ENCODE peak calls at places on chromosomes 12 and 14, in seven cellular contexts. One of them, this sample, is unnamed.
A peak's percentile ranks its signal among the peaks of the same experiment; 100 is the strongest.

GRCh38 chr14:101102875-101103274 is 199.4 kb upstream of the RTL1 start:
- DNase-seq in ascending aorta: no peak
- DNase-seq in neural progenitor cell: no peak
- DNase-seq in adipocyte: no peak
- DNase-seq in CD8-positive, alpha-beta memory T cell: no peak
- DNase-seq in cardiac muscle cell: no peak
- DNase-seq in pancreas: no peak
- DNase-seq in this sample: no peak

GRCh38 chr14:91068642-91069041 is 8.2 kb upstream of the RPS6KA5 start:
- DNase-seq in ascending aorta: no peak
- DNase-seq in cardiac muscle cell: peak; percentile 10
- DNase-seq in pancreas: no peak
- DNase-seq in neural progenitor cell: no peak
- DNase-seq in adipocyte: no peak
- DNase-seq in CD8-positive, alpha-beta memory T cell: no peak
- DNase-seq in this sample: no peak

GRCh38 chr12:52528641-52529143 is 8.5 kb upstream of the KRT5 start:
- DNase-seq in CD8-positive, alpha-beta memory T cell: no peak
- DNase-seq in ascending aorta: no peak
- DNase-seq in adipocyte: no peak
- DNase-seq in cardiac muscle cell: no peak
- DNase-seq in pancreas: peak; percentile 63
- DNase-seq in neural progenitor cell: no peak
- DNase-seq in this sample: no peak

GRCh38 chr12:103978384-103978982 is 12.8 kb downstream of the TDG start:
- DNase-seq in pancreas: no peak
- DNase-seq in adipocyte: no peak
- DNase-seq in ascending aorta: no peak
- DNase-seq in CD8-positive, alpha-beta memory T cell: no peak
- DNase-seq in neural progenitor cell: no peak
- DNase-seq in cardiac muscle cell: no peak
- DNase-seq in this sample: no peak

GRCh38 chr12:30154996-30155730 is 371.4 kb upstream of the TMTC1 start:
- DNase-seq in ascending aorta: no peak
- DNase-seq in adipocyte: peak; percentile 11
- DNase-seq in neural progenitor cell: no peak
- DNase-seq in cardiac muscle cell: peak; percentile 61
- DNase-seq in CD8-positive, alpha-beta memory T cell: no peak
- DNase-seq in pancreas: no peak
- DNase-seq in this sample: no peak

GRCh38 chr12:70744133-70744532 is 106.9 kb upstream of the PTPRB start:
- DNase-seq in adipocyte: no peak
- DNase-seq in pancreas: no peak
- DNase-seq in ascending aorta: no peak
- DNase-seq in CD8-positive, alpha-beta memory T cell: no peak
- DNase-seq in neural progenitor cell: no peak
- DNase-seq in cardiac muscle cell: peak; percentile 7
- DNase-seq in this sample: no peak

GRCh38 chr12:104219908-104220404 is 4.4 kb downstream of the TXNRD1 start:
- DNase-seq in pancreas: peak; percentile 9
- DNase-seq in adipocyte: peak; percentile 88
- DNase-seq in neural progenitor cell: no peak
- DNase-seq in cardiac muscle cell: no peak
- DNase-seq in ascending aorta: no peak
- DNase-seq in CD8-positive, alpha-beta memory T cell: peak; percentile 27
- DNase-seq in this sample: no peak

GRCh38 chr12:69933115-69933552 is 108.1 kb downstream of the MYRFL start:
- DNase-seq in cardiac muscle cell: no peak
- DNase-seq in CD8-positive, alpha-beta memory T cell: no peak
- DNase-seq in adipocyte: no peak
- DNase-seq in neural progenitor cell: peak; percentile 69
- DNase-seq in ascending aorta: no peak
- DNase-seq in pancreas: no peak
- DNase-seq in this sample: no peak

GRCh38 chr14:102320033-102320660 is 601 bp downstream of the ZNF839 start:
- DNase-seq in cardiac muscle cell: peak; percentile 54
- DNase-seq in neural progenitor cell: peak; percentile 62
- DNase-seq in adipocyte: peak; percentile 76
- DNase-seq in ascending aorta: peak; percentile 19
- DNase-seq in pancreas: peak; percentile 49
- DNase-seq in CD8-positive, alpha-beta memory T cell: peak; percentile 46
- DNase-seq in this sample: no peak

GRCh38 chr12:66132408-66132807 is 1.9 kb upstream of the LLPH start:
- DNase-seq in CD8-positive, alpha-beta memory T cell: no peak
- DNase-seq in neural progenitor cell: no peak
- DNase-seq in adipocyte: peak; percentile 56
- DNase-seq in ascending aorta: no peak
- DNase-seq in pancreas: no peak
- DNase-seq in cardiac muscle cell: peak; percentile 65
- DNase-seq in this sample: no peak

GRCh38 chr14:93230539-93230938 is 23.5 kb downstream of the UBR7 start:
- DNase-seq in neural progenitor cell: no peak
- DNase-seq in adipocyte: no peak
- DNase-seq in cardiac muscle cell: no peak
- DNase-seq in ascending aorta: no peak
- DNase-seq in CD8-positive, alpha-beta memory T cell: no peak
- DNase-seq in pancreas: no peak
- DNase-seq in this sample: no peak

GRCh38 chr14:93228550-93228949 is 21.5 kb downstream of the UBR7 start:
- DNase-seq in ascending aorta: no peak
- DNase-seq in CD8-positive, alpha-beta memory T cell: no peak
- DNase-seq in neural progenitor cell: no peak
- DNase-seq in pancreas: no peak
- DNase-seq in cardiac muscle cell: no peak
- DNase-seq in adipocyte: no peak
- DNase-seq in this sample: no peak

GRCh38 chr14:93231129-93231979 is 24.3 kb downstream of the UBR7 start:
- DNase-seq in CD8-positive, alpha-beta memory T cell: no peak
- DNase-seq in neural progenitor cell: no peak
- DNase-seq in cardiac muscle cell: peak; percentile 59
- DNase-seq in adipocyte: peak; percentile 43
- DNase-seq in ascending aorta: no peak
- DNase-seq in pancreas: no peak
- DNase-seq in this sample: no peak

GRCh38 chr14:93234798-93235197 is 27.7 kb downstream of the UBR7 start:
- DNase-seq in ascending aorta: no peak
- DNase-seq in cardiac muscle cell: peak; percentile 52
- DNase-seq in neural progenitor cell: peak; percentile 13
- DNase-seq in adipocyte: peak; percentile 14
- DNase-seq in CD8-positive, alpha-beta memory T cell: no peak
- DNase-seq in pancreas: no peak
- DNase-seq in this sample: no peak

GRCh38 chr14:93232159-93232558 is 25.1 kb downstream of the UBR7 start:
- DNase-seq in pancreas: no peak
- DNase-seq in adipocyte: no peak
- DNase-seq in CD8-positive, alpha-beta memory T cell: no peak
- DNase-seq in cardiac muscle cell: no peak
- DNase-seq in ascending aorta: no peak
- DNase-seq in neural progenitor cell: no peak
- DNase-seq in this sample: no peak
- H3K4me3 ChIP-seq in pancreas: no peak overlapping the region
- H3K4me3 ChIP-seq in adipocyte: peak overlapping the region; percentile 84
- H3K4me3 ChIP-seq in CD8-positive, alpha-beta memory T cell: no peak overlapping the region
- H3K4me3 ChIP-seq in cardiac muscle cell: no peak overlapping the region
- H3K4me3 ChIP-seq in ascending aorta: peak overlapping the region; percentile 59
- H3K4me3 ChIP-seq in neural progenitor cell: no peak overlapping the region
- H3K4me3 ChIP-seq in this sample: no peak overlapping the region

GRCh38 chr12:2501464-2502181 is 293.1 kb upstream of the FKBP4 start:
- DNase-seq in cardiac muscle cell: no peak
- DNase-seq in adipocyte: no peak
- DNase-seq in neural progenitor cell: no peak
- DNase-seq in ascending aorta: no peak
- DNase-seq in CD8-positive, alpha-beta memory T cell: no peak
- DNase-seq in pancreas: no peak
- DNase-seq in this sample: no peak

GRCh38 chr12:2507811-2508210 is 287.0 kb upstream of the FKBP4 start:
- DNase-seq in neural progenitor cell: peak; percentile 39
- DNase-seq in pancreas: no peak
- DNase-seq in cardiac muscle cell: no peak
- DNase-seq in ascending aorta: no peak
- DNase-seq in CD8-positive, alpha-beta memory T cell: no peak
- DNase-seq in adipocyte: no peak
- DNase-seq in this sample: no peak

GRCh38 chr12:2503036-2503435 is 291.7 kb upstream of the FKBP4 start:
- DNase-seq in pancreas: no peak
- DNase-seq in adipocyte: no peak
- DNase-seq in neural progenitor cell: no peak
- DNase-seq in ascending aorta: no peak
- DNase-seq in CD8-positive, alpha-beta memory T cell: no peak
- DNase-seq in cardiac muscle cell: no peak
- DNase-seq in this sample: no peak

GRCh38 chr12:2504577-2504976 is 290.2 kb upstream of the FKBP4 start:
- DNase-seq in adipocyte: no peak
- DNase-seq in neural progenitor cell: no peak
- DNase-seq in cardiac muscle cell: no peak
- DNase-seq in CD8-positive, alpha-beta memory T cell: no peak
- DNase-seq in ascending aorta: no peak
- DNase-seq in pancreas: no peak
- DNase-seq in this sample: no peak

GRCh38 chr12:2503762-2504161 is 291.0 kb upstream of the FKBP4 start:
- DNase-seq in pancreas: no peak
- DNase-seq in cardiac muscle cell: no peak
- DNase-seq in adipocyte: no peak
- DNase-seq in neural progenitor cell: no peak
- DNase-seq in CD8-positive, alpha-beta memory T cell: no peak
- DNase-seq in ascending aorta: no peak
- DNase-seq in this sample: no peak
- H3K27me3 ChIP-seq in pancreas: no peaks in the 10 kb centered on the region
- H3K27me3 ChIP-seq in cardiac muscle cell: no peaks in the 10 kb centered on the region
- H3K27me3 ChIP-seq in adipocyte: no peaks in the 10 kb centered on the region
- H3K27me3 ChIP-seq in neural progenitor cell: no peaks in the 10 kb centered on the region
- H3K27me3 ChIP-seq in CD8-positive, alpha-beta memory T cell: no peaks in the 10 kb centered on the region
- H3K27me3 ChIP-seq in ascending aorta: no peaks in the 10 kb centered on the region
- H3K27me3 ChIP-seq in this sample: no peaks in the 10 kb centered on the region

DNA sequence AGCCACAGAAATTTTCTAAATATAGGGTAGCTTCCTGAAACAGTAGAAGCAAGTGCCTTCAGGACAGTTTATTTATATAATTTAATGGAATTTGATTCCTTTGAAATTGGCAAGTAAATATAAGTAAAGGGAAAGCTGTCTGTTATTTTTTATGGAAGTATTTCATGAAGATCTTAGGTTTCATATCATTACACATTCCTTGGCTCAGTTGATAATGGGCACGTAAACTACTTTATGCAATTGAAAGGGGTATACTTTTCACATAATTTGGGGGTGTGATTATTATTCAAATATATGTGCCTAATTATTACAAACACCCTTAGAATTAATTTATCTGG is 71.1 kb upstream of the RAP1B start:
- DNase-seq in cardiac muscle cell: no peak
- DNase-seq in ascending aorta: no peak
- DNase-seq in CD8-positive, alpha-beta memory T cell: no peak
- DNase-seq in pancreas: no peak
- DNase-seq in adipocyte: peak; percentile 32
- DNase-seq in neural progenitor cell: no peak
- DNase-seq in this sample: no peak
- H3K4me3 ChIP-seq in cardiac muscle cell: no peak overlapping the region
- H3K4me3 ChIP-seq in ascending aorta: peak overlapping the region; percentile 49
- H3K4me3 ChIP-seq in CD8-positive, alpha-beta memory T cell: peak overlapping the region; percentile 49
- H3K4me3 ChIP-seq in pancreas: no peak overlapping the region
- H3K4me3 ChIP-seq in adipocyte: peak overlapping the region; percentile 73
- H3K4me3 ChIP-seq in neural progenitor cell: no peak overlapping the region
- H3K4me3 ChIP-seq in this sample: no peak overlapping the region

DNA sequence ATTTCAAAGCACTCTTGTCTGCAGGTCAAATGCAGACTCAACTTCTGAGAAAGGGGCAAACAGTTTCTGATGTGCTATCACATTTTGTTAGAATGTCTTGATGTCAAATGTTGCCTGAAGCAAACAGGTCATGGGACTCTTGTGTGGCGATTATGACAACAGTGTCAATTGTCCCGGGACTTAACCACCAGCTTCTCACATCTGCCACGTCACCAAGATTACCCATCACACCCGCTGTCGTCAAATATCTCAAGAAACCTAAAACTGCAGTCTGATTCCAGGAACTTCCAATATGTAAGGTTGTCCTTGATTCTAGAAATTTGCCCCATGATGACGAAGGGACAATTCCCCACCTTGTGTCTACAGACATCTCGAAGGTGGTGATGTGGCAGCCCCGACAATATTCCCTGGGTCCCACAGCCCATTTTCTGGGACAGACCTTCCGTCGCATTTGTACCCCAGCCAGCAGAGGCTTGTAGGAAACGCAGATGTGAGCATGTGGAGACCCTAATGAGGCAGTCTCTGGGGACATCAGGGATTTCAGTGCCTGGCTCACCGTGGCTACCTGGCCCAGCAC is 21.3 kb downstream of the LRTM2 start:
- DNase-seq in cardiac muscle cell: no peak
- DNase-seq in ascending aorta: no peak
- DNase-seq in CD8-positive, alpha-beta memory T cell: no peak
- DNase-seq in pancreas: no peak
- DNase-seq in neural progenitor cell: no peak
- DNase-seq in adipocyte: no peak
- DNase-seq in this sample: no peak
- H3K27me3 ChIP-seq in cardiac muscle cell: no peaks in the 10 kb centered on the region
- H3K27me3 ChIP-seq in ascending aorta: no peaks in the 10 kb centered on the region
- H3K27me3 ChIP-seq in CD8-positive, alpha-beta memory T cell: no peaks in the 10 kb centered on the region
- H3K27me3 ChIP-seq in pancreas: no peaks in the 10 kb centered on the region
- H3K27me3 ChIP-seq in neural progenitor cell: peaks cover 9% of the 10 kb centered on the region
- H3K27me3 ChIP-seq in adipocyte: peaks cover 71% of the 10 kb centered on the region
- H3K27me3 ChIP-seq in this sample: peaks cover 88% of the 10 kb centered on the region

GRCh38 chr14:63857467-63858030 is 4.7 kb downstream of the SYNE2 start:
- DNase-seq in pancreas: no peak
- DNase-seq in adipocyte: no peak
- DNase-seq in neural progenitor cell: no peak
- DNase-seq in cardiac muscle cell: no peak
- DNase-seq in CD8-positive, alpha-beta memory T cell: peak; percentile 73
- DNase-seq in ascending aorta: no peak
- DNase-seq in this sample: no peak

GRCh38 chr14:63860146-63860545 is 7.3 kb downstream of the SYNE2 start:
- DNase-seq in CD8-positive, alpha-beta memory T cell: no peak
- DNase-seq in adipocyte: no peak
- DNase-seq in pancreas: no peak
- DNase-seq in cardiac muscle cell: no peak
- DNase-seq in ascending aorta: no peak
- DNase-seq in neural progenitor cell: no peak
- DNase-seq in this sample: no peak

DNA sequence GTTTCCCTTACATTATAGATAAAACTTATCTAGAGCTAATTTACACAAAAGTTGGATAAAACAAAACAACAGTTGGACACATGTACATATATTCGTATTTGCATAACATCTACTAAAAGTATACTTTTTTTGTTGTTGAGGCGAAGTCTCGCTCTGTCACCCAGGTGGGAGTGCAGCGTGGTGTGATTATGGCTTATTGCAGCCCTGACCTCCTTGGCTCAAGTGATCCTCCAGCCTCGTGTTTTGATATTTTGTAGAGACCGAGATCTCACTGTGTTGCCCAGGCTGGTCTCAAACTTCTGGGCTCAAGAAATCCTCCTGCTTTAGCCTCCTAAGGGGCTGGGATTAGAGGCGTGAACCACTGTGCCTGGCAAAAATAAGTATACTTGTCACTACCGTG is 9.4 kb downstream of the SYNE2 start:
- DNase-seq in adipocyte: no peak
- DNase-seq in cardiac muscle cell: no peak
- DNase-seq in ascending aorta: no peak
- DNase-seq in neural progenitor cell: no peak
- DNase-seq in pancreas: no peak
- DNase-seq in CD8-positive, alpha-beta memory T cell: no peak
- DNase-seq in this sample: no peak
- H3K4me3 ChIP-seq in adipocyte: no peak overlapping the region
- H3K4me3 ChIP-seq in cardiac muscle cell: no peak overlapping the region
- H3K4me3 ChIP-seq in ascending aorta: no peak overlapping the region
- H3K4me3 ChIP-seq in neural progenitor cell: no peak overlapping the region
- H3K4me3 ChIP-seq in pancreas: no peak overlapping the region
- H3K4me3 ChIP-seq in CD8-positive, alpha-beta memory T cell: no peak overlapping the region
- H3K4me3 ChIP-seq in this sample: no peak overlapping the region

GRCh38 chr14:22483863-22484593 is 105.0 kb downstream of the DAD1 start:
- DNase-seq in CD8-positive, alpha-beta memory T cell: no peak
- DNase-seq in cardiac muscle cell: peak; percentile 48
- DNase-seq in ascending aorta: no peak
- DNase-seq in adipocyte: no peak
- DNase-seq in pancreas: no peak
- DNase-seq in neural progenitor cell: no peak
- DNase-seq in this sample: no peak
- H3K27me3 ChIP-seq in CD8-positive, alpha-beta memory T cell: no peaks in the 10 kb centered on the region
- H3K27me3 ChIP-seq in cardiac muscle cell: peaks cover 4% of the 10 kb centered on the region
- H3K27me3 ChIP-seq in ascending aorta: no peaks in the 10 kb centered on the region
- H3K27me3 ChIP-seq in adipocyte: peaks cover 36% of the 10 kb centered on the region
- H3K27me3 ChIP-seq in pancreas: no peaks in the 10 kb centered on the region
- H3K27me3 ChIP-seq in neural progenitor cell: no peaks in the 10 kb centered on the region
- H3K27me3 ChIP-seq in this sample: no peaks in the 10 kb centered on the region